ENCODE peak calls at places on chromosomes 16 and 17, in nine cellular contexts. One of them, this sample, is unnamed.

GRCh38 chr17:8670486-8670885 is 40.0 kb upstream of the MYH10 start:
- DNase-seq in A549: no peak
- DNase-seq in GM12865: no peak
- DNase-seq in epithelial cell of esophagus: no peak
- DNase-seq in MG63: no peak
- DNase-seq in tibial nerve: no peak
- DNase-seq in colonic mucosa: no peak
- DNase-seq in heart right ventricle: no peak
- DNase-seq in HFF-Myc: no peak
- DNase-seq in this sample: no peak

GRCh38 chr17:39683295-39683939 is 4.4 kb downstream of the PGAP3 start:
- DNase-seq in epithelial cell of esophagus: no peak
- DNase-seq in MG63: no peak
- DNase-seq in colonic mucosa: no peak
- DNase-seq in HFF-Myc: no peak
- DNase-seq in A549: no peak
- DNase-seq in heart right ventricle: no peak
- DNase-seq in tibial nerve: no peak
- DNase-seq in GM12865: no peak
- DNase-seq in this sample: no peak

GRCh38 chr16:11053916-11054460 is 109.6 kb downstream of the CLEC16A start:
- DNase-seq in epithelial cell of esophagus: no peak
- DNase-seq in heart right ventricle: no peak
- DNase-seq in tibial nerve: no peak
- DNase-seq in MG63: no peak
- DNase-seq in colonic mucosa: no peak
- DNase-seq in A549: no peak
- DNase-seq in HFF-Myc: no peak
- DNase-seq in GM12865: no peak
- DNase-seq in this sample: no peak

GRCh38 chr17:41521574-41522261 is 3.0 kb upstream of the KRT15 start:
- DNase-seq in epithelial cell of esophagus: peak; percentile 86
- DNase-seq in tibial nerve: no peak
- DNase-seq in A549: peak; percentile 83
- DNase-seq in colonic mucosa: peak; percentile 87
- DNase-seq in MG63: peak; percentile 87
- DNase-seq in HFF-Myc: no peak
- DNase-seq in heart right ventricle: no peak
- DNase-seq in GM12865: no peak
- DNase-seq in this sample: no peak

GRCh38 chr17:29931253-29931932 is 1.4 kb upstream of the SSH2 start:
- DNase-seq in MG63: peak; percentile 64
- DNase-seq in colonic mucosa: peak; percentile 75
- DNase-seq in heart right ventricle: peak; percentile 71
- DNase-seq in GM12865: peak; percentile 94
- DNase-seq in epithelial cell of esophagus: peak; percentile 69
- DNase-seq in HFF-Myc: peak; percentile 73
- DNase-seq in tibial nerve: peak; percentile 53
- DNase-seq in A549: peak; percentile 85
- DNase-seq in this sample: peak; percentile 99

GRCh38 chr16:76885776-76886175 is 305.2 kb upstream of the MON1B start:
- DNase-seq in HFF-Myc: no peak
- DNase-seq in GM12865: no peak
- DNase-seq in tibial nerve: no peak
- DNase-seq in MG63: no peak
- DNase-seq in colonic mucosa: no peak
- DNase-seq in epithelial cell of esophagus: no peak
- DNase-seq in A549: no peak
- DNase-seq in heart right ventricle: no peak
- DNase-seq in this sample: no peak

GRCh38 chr16:68079616-68080344 is 5.4 kb upstream of the NFATC3 start:
- DNase-seq in A549: no peak
- DNase-seq in epithelial cell of esophagus: no peak
- DNase-seq in HFF-Myc: no peak
- DNase-seq in heart right ventricle: peak; percentile 88
- DNase-seq in tibial nerve: peak; percentile 49
- DNase-seq in colonic mucosa: peak; percentile 92
- DNase-seq in MG63: no peak
- DNase-seq in GM12865: peak; percentile 47
- DNase-seq in this sample: peak; percentile 89

GRCh38 chr16:56341656-56342397 is 83.5 kb downstream of the AMFR start:
- DNase-seq in tibial nerve: no peak
- DNase-seq in epithelial cell of esophagus: no peak
- DNase-seq in heart right ventricle: no peak
- DNase-seq in A549: no peak
- DNase-seq in colonic mucosa: no peak
- DNase-seq in MG63: no peak
- DNase-seq in HFF-Myc: no peak
- DNase-seq in GM12865: no peak
- DNase-seq in this sample: no peak

GRCh38 chr17:47131761-47132160 is 57.3 kb downstream of the CDC27 start:
- DNase-seq in HFF-Myc: no peak
- DNase-seq in colonic mucosa: no peak
- DNase-seq in heart right ventricle: no peak
- DNase-seq in MG63: no peak
- DNase-seq in A549: peak; percentile 23
- DNase-seq in GM12865: no peak
- DNase-seq in tibial nerve: no peak
- DNase-seq in epithelial cell of esophagus: no peak
- DNase-seq in this sample: no peak

GRCh38 chr17:2048805-2049204 is 6.1 kb upstream of the HIC1 start:
- DNase-seq in heart right ventricle: no peak
- DNase-seq in colonic mucosa: no peak
- DNase-seq in HFF-Myc: no peak
- DNase-seq in epithelial cell of esophagus: no peak
- DNase-seq in MG63: no peak
- DNase-seq in A549: no peak
- DNase-seq in GM12865: no peak
- DNase-seq in tibial nerve: no peak
- DNase-seq in this sample: no peak

GRCh38 chr17:11077673-11078072 is 163.3 kb upstream of the SHISA6 start:
- DNase-seq in heart right ventricle: no peak
- DNase-seq in HFF-Myc: no peak
- DNase-seq in MG63: no peak
- DNase-seq in A549: no peak
- DNase-seq in tibial nerve: no peak
- DNase-seq in colonic mucosa: no peak
- DNase-seq in epithelial cell of esophagus: no peak
- DNase-seq in GM12865: no peak
- DNase-seq in this sample: no peak

DNA sequence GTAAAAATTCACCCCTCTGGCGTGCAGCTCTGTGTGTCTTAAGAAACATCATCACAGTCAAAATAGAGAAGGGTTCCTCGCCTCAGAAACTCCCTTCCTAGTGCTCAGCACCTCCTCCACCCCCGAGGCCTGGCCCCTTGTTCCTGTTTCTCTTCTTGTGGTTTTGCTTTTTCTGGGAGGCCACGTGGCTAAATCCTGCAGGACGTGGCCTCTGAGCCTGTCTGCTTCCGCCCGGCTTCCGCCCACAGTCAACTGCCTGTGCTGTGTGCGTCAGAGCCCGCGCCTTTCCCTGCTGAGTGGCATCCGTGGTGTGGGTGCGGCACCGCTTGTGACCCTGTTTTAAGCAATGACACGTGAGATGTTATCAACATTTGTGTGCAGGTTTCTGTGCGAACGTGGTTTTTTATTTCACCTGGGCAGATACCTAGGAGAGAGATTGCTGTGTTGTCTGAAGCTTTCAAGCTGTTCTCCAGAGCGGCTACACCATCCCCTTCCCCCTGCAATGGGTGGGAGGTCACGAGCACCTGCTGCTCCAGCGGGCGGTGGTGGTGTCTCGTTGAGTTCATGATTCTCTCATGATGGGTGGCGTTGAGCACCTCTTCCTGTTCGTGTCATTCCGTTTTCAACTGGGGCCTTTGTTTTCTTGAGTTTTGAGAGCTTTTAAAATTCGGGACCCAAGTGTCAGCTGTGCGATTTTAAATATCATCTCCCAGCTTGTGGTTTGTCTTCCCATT is 21.7 kb downstream of the ACSF3 start:
- DNase-seq in heart right ventricle: peak; percentile 75
- DNase-seq in HFF-Myc: no peak
- DNase-seq in tibial nerve: peak; percentile 65
- DNase-seq in epithelial cell of esophagus: peak; percentile 63
- DNase-seq in colonic mucosa: peak; percentile 67
- DNase-seq in A549: no peak
- DNase-seq in GM12865: peak; percentile 91
- DNase-seq in MG63: no peak
- DNase-seq in this sample: peak; percentile 99
- H3K4me3 ChIP-seq in heart right ventricle: no peak overlapping the region
- H3K4me3 ChIP-seq in HFF-Myc: no peak overlapping the region
- H3K4me3 ChIP-seq in tibial nerve: no peak overlapping the region
- H3K4me3 ChIP-seq in epithelial cell of esophagus: no peak overlapping the region
- H3K4me3 ChIP-seq in colonic mucosa: no peak overlapping the region
- H3K4me3 ChIP-seq in A549: no peak overlapping the region
- H3K4me3 ChIP-seq in GM12865: peak overlapping the region; percentile 62
- H3K4me3 ChIP-seq in MG63: no peak overlapping the region
- H3K4me3 ChIP-seq in this sample: peak overlapping the region; percentile 50

GRCh38 chr16:58047557-58048348 is 22.2 kb downstream of the MMP15 start:
- DNase-seq in heart right ventricle: peak; percentile 65
- DNase-seq in tibial nerve: no peak
- DNase-seq in epithelial cell of esophagus: no peak
- DNase-seq in GM12865: no peak
- DNase-seq in MG63: no peak
- DNase-seq in colonic mucosa: no peak
- DNase-seq in A549: no peak
- DNase-seq in HFF-Myc: no peak
- DNase-seq in this sample: no peak

GRCh38 chr16:58048914-58049696 is 23.6 kb downstream of the MMP15 start:
- DNase-seq in epithelial cell of esophagus: no peak
- DNase-seq in tibial nerve: no peak
- DNase-seq in A549: no peak
- DNase-seq in HFF-Myc: no peak
- DNase-seq in GM12865: no peak
- DNase-seq in colonic mucosa: no peak
- DNase-seq in heart right ventricle: no peak
- DNase-seq in MG63: no peak
- DNase-seq in this sample: no peak

GRCh38 chr16:58046936-58047335 is 21.4 kb downstream of the MMP15 start:
- DNase-seq in GM12865: no peak
- DNase-seq in epithelial cell of esophagus: no peak
- DNase-seq in colonic mucosa: peak; percentile 35
- DNase-seq in HFF-Myc: no peak
- DNase-seq in A549: no peak
- DNase-seq in heart right ventricle: no peak
- DNase-seq in MG63: no peak
- DNase-seq in tibial nerve: no peak
- DNase-seq in this sample: no peak

GRCh38 chr16:58049697-58050185 is 24.2 kb downstream of the MMP15 start:
- DNase-seq in A549: no peak
- DNase-seq in GM12865: no peak
- DNase-seq in epithelial cell of esophagus: no peak
- DNase-seq in heart right ventricle: no peak
- DNase-seq in colonic mucosa: no peak
- DNase-seq in HFF-Myc: no peak
- DNase-seq in tibial nerve: no peak
- DNase-seq in MG63: no peak
- DNase-seq in this sample: no peak

GRCh38 chr16:58048494-58048893 is 22.9 kb downstream of the MMP15 start:
- DNase-seq in MG63: no peak
- DNase-seq in epithelial cell of esophagus: no peak
- DNase-seq in tibial nerve: no peak
- DNase-seq in HFF-Myc: no peak
- DNase-seq in A549: no peak
- DNase-seq in GM12865: no peak
- DNase-seq in heart right ventricle: no peak
- DNase-seq in colonic mucosa: no peak
- DNase-seq in this sample: no peak
- H3K4me3 ChIP-seq in MG63: no peak overlapping the region
- H3K4me3 ChIP-seq in epithelial cell of esophagus: no peak overlapping the region
- H3K4me3 ChIP-seq in tibial nerve: no peak overlapping the region
- H3K4me3 ChIP-seq in HFF-Myc: no peak overlapping the region
- H3K4me3 ChIP-seq in A549: no peak overlapping the region
- H3K4me3 ChIP-seq in GM12865: no peak overlapping the region
- H3K4me3 ChIP-seq in heart right ventricle: no peak overlapping the region
- H3K4me3 ChIP-seq in colonic mucosa: no peak overlapping the region
- H3K4me3 ChIP-seq in this sample: no peak overlapping the region

DNA sequence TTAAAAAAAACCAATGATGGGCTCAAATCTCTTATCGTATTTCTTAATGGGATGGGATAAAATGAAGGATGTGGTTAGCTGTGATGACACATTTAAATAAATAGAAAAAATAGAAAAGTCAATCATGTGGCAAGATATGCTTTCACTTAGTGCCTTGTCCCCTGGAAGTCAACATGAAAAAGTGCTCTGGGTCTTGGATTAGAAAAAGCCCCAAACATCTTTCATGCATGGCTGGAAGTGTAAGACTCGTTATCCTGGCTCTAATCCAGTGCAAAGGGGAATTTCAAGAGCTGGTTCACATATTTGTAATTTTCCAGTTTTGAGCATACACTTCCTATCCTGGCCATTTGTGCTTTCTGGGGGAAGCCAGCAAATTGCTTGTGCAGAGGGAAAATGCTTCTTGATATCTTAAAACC is 160.9 kb downstream of the MAP2K6 start:
- DNase-seq in MG63: peak; percentile 52
- DNase-seq in tibial nerve: no peak
- DNase-seq in GM12865: peak; percentile 34
- DNase-seq in heart right ventricle: peak; percentile 15
- DNase-seq in A549: peak; percentile 27
- DNase-seq in epithelial cell of esophagus: peak; percentile 2
- DNase-seq in HFF-Myc: peak; percentile 59
- DNase-seq in colonic mucosa: no peak
- DNase-seq in this sample: no peak
- H3K4me3 ChIP-seq in MG63: no peak overlapping the region
- H3K4me3 ChIP-seq in tibial nerve: no peak overlapping the region
- H3K4me3 ChIP-seq in GM12865: no peak overlapping the region
- H3K4me3 ChIP-seq in heart right ventricle: no peak overlapping the region
- H3K4me3 ChIP-seq in A549: no peak overlapping the region
- H3K4me3 ChIP-seq in epithelial cell of esophagus: no peak overlapping the region
- H3K4me3 ChIP-seq in HFF-Myc: no peak overlapping the region
- H3K4me3 ChIP-seq in colonic mucosa: no peak overlapping the region
- H3K4me3 ChIP-seq in this sample: no peak overlapping the region

GRCh38 chr16:2473999-2474876 is 689 bp upstream of the TBC1D24 start:
- DNase-seq in colonic mucosa: peak; percentile 58
- DNase-seq in tibial nerve: no peak
- DNase-seq in epithelial cell of esophagus: peak; percentile 57
- DNase-seq in MG63: peak; percentile 51
- DNase-seq in HFF-Myc: no peak
- DNase-seq in heart right ventricle: no peak
- DNase-seq in GM12865: peak; percentile 72
- DNase-seq in A549: peak; percentile 56
- DNase-seq in this sample: no peak

GRCh38 chr16:2474877-2475412 is at the start of gene TBC1D24:
- DNase-seq in HFF-Myc: no peak
- DNase-seq in GM12865: peak; percentile 92
- DNase-seq in A549: peak; percentile 78
- DNase-seq in MG63: peak; percentile 89
- DNase-seq in heart right ventricle: peak; percentile 84
- DNase-seq in colonic mucosa: peak; percentile 87
- DNase-seq in tibial nerve: peak; percentile 71
- DNase-seq in epithelial cell of esophagus: peak; percentile 82
- DNase-seq in this sample: peak; percentile 51

GRCh38 chr16:2472488-2472864 is 1.4 kb downstream of the NTN3 start:
- DNase-seq in GM12865: no peak
- DNase-seq in epithelial cell of esophagus: no peak
- DNase-seq in A549: no peak
- DNase-seq in tibial nerve: no peak
- DNase-seq in MG63: no peak
- DNase-seq in HFF-Myc: no peak
- DNase-seq in colonic mucosa: no peak
- DNase-seq in heart right ventricle: no peak
- DNase-seq in this sample: no peak

GRCh38 chr16:2472885-2473284 is 1.8 kb downstream of the NTN3 start:
- DNase-seq in GM12865: no peak
- DNase-seq in A549: no peak
- DNase-seq in epithelial cell of esophagus: no peak
- DNase-seq in MG63: no peak
- DNase-seq in heart right ventricle: no peak
- DNase-seq in colonic mucosa: no peak
- DNase-seq in HFF-Myc: no peak
- DNase-seq in tibial nerve: no peak
- DNase-seq in this sample: no peak

GRCh38 chr16:2473425-2473926 is 1.5 kb upstream of the TBC1D24 start:
- DNase-seq in tibial nerve: no peak
- DNase-seq in epithelial cell of esophagus: no peak
- DNase-seq in MG63: no peak
- DNase-seq in colonic mucosa: no peak
- DNase-seq in GM12865: no peak
- DNase-seq in A549: no peak
- DNase-seq in heart right ventricle: no peak
- DNase-seq in HFF-Myc: no peak
- DNase-seq in this sample: no peak
- H3K4me3 ChIP-seq in tibial nerve: no peak overlapping the region
- H3K4me3 ChIP-seq in epithelial cell of esophagus: peak overlapping the region; percentile 27
- H3K4me3 ChIP-seq in MG63: peak overlapping the region; percentile 27
- H3K4me3 ChIP-seq in colonic mucosa: peak overlapping the region; percentile 28
- H3K4me3 ChIP-seq in GM12865: peak overlapping the region; percentile 29
- H3K4me3 ChIP-seq in A549: peak overlapping the region; percentile 98
- H3K4me3 ChIP-seq in heart right ventricle: no peak overlapping the region
- H3K4me3 ChIP-seq in HFF-Myc: peak overlapping the region; percentile 36
- H3K4me3 ChIP-seq in this sample: peak overlapping the region; percentile 21